ENCODE peak calls at places on chromosomes 5 and 9, in seven cellular contexts. V is ACHN; G is HTR-8/SVneo; K is activated effector memory CD4-positive, alpha-beta T cell treated with Interleukin-2 at 50 U/mL for 16 hours; Z is T1000; C is activated T-cell treated with anti-CD3 and anti-CD28 coated beads, Interleukin-2, amount 50 U/mL, for 72 hours; O is RWPE1. Q is an unnamed sample.

GRCh38 chr5:159463590-159464321 is 133.5 kb upstream of the IL12B start:
- DNase-seq in V (peak), G (peak), K (no peak), Z (no peak), C (no peak), O (peak), Q (peak)

GRCh38 chr9:83024501-83025125 is 38.3 kb downstream of the RASEF start:
- DNase-seq in V (no peak), G (no peak), K (no peak), Z (no peak), C (no peak), O (no peak), Q (no peak)

GRCh38 chr5:61277190-61277589 is 54.9 kb upstream of the ZSWIM6 start:
- DNase-seq in V (peak), G (peak), K (no peak), Z (no peak), C (no peak), O (no peak), Q (peak)

GRCh38 chr5:72166070-72166979 is 59.0 kb downstream of the MAP1B start:
- DNase-seq in V (no peak), G (no peak), K (no peak), Z (peak), C (no peak), O (peak), Q (peak)

GRCh38 chr5:152547202-152547601 is 142.1 kb upstream of the NMUR2 start:
- DNase-seq in V (no peak), G (no peak), K (no peak), Z (no peak), C (no peak), O (no peak), Q (no peak)

GRCh38 chr9:18668944-18669343 is 195.0 kb downstream of the ADAMTSL1 start:
- DNase-seq in V (no peak), G (no peak), K (no peak), Z (no peak), C (no peak), O (no peak), Q (peak)

GRCh38 chr5:72478276-72478675 is 28.9 kb downstream of the ZNF366 start:
- DNase-seq in V (no peak), G (no peak), K (no peak), Z (no peak), C (no peak), O (no peak), Q (no peak)

GRCh38 chr9:124206391-124206790 is 51.4 kb upstream of the NEK6 start:
- DNase-seq in V (no peak), G (no peak), K (no peak), Z (no peak), C (no peak), O (no peak), Q (no peak)

GRCh38 chr5:55345327-55345726 is 37.5 kb downstream of the MTREX start:
- DNase-seq in V (peak), G (no peak), K (no peak), Z (no peak), C (no peak), O (no peak), Q (no peak)

GRCh38 chr9:87725900-87726709 is at the start of gene CTSL:
- DNase-seq in V (peak), G (peak), K (peak), Z (peak), C (peak), O (peak), Q (peak)

GRCh38 chr5:148875205-148875875 is 48.9 kb downstream of the ADRB2 start:
- DNase-seq in V (no peak), G (no peak), K (no peak), Z (no peak), C (no peak), O (no peak), Q (no peak)

GRCh38 chr5:89728750-89729149 is 680.8 kb downstream of the CETN3 start:
- DNase-seq in V (no peak), G (no peak), K (no peak), Z (no peak), C (no peak), O (no peak), Q (peak)

GRCh38 chr5:56669534-56670483 is 145.5 kb upstream of the MAP3K1 start:
- DNase-seq in V (no peak), G (no peak), K (peak), Z (no peak), C (peak), O (no peak), Q (peak)

GRCh38 chr5:54820346-54820745 is 165.0 kb downstream of the ESM1 start:
- DNase-seq in V (no peak), G (no peak), K (no peak), Z (no peak), C (no peak), O (no peak), Q (peak)

GRCh38 chr5:76735762-76736545 is 20.0 kb downstream of the F2R start:
- DNase-seq in V (no peak), G (no peak), K (no peak), Z (no peak), C (no peak), O (no peak), Q (no peak)

GRCh38 chr9:16515879-16516289 is 354.6 kb downstream of the BNC2 start:
- DNase-seq in V (no peak), G (no peak), K (no peak), Z (no peak), C (no peak), O (no peak), Q (peak)

GRCh38 chr5:139565411-139566305 is 4.5 kb downstream of the UBE2D2 start:
- DNase-seq in V (no peak), G (no peak), K (peak), Z (no peak), C (peak), O (no peak), Q (peak)

GRCh38 chr5:164600166-164600715 is 1094.8 kb downstream of the MAT2B start:
- DNase-seq in V (no peak), G (peak), K (no peak), Z (peak), C (no peak), O (peak), Q (peak)

GRCh38 chr5:39775458-39776365 is 350.9 kb upstream of the DAB2 start:
- DNase-seq in V (peak), G (peak), K (no peak), Z (peak), C (no peak), O (peak), Q (peak)

GRCh38 chr5:91207248-91207647 is 175.9 kb downstream of the ARRDC3 start:
- DNase-seq in V (no peak), G (no peak), K (no peak), Z (no peak), C (no peak), O (no peak), Q (no peak)

GRCh38 chr5:61232490-61232889 is 70.2 kb upstream of the SMIM15 start:
- DNase-seq in V (no peak), G (no peak), K (no peak), Z (no peak), C (no peak), O (no peak), Q (peak)

GRCh38 chr9:87605676-87606075 is 108.0 kb downstream of the DAPK1 start:
- DNase-seq in V (no peak), G (no peak), K (no peak), Z (no peak), C (no peak), O (no peak), Q (no peak)

GRCh38 chr5:36214434-36214833 is 27.3 kb downstream of the NADK2 start:
- DNase-seq in V (no peak), G (no peak), K (no peak), Z (no peak), C (no peak), O (no peak), Q (no peak)

GRCh38 chr9:131395027-131395744 is 1.3 kb downstream of the PRRC2B start:
- DNase-seq in V (peak), G (no peak), K (peak), Z (no peak), C (peak), O (peak), Q (no peak)

GRCh38 chr5:116553366-116553765 is 21.3 kb downstream of the SEMA6A start:
- DNase-seq in V (no peak), G (no peak), K (no peak), Z (no peak), C (no peak), O (no peak), Q (no peak)

GRCh38 chr5:172983542-172984243 is at the start of gene ATP6V0E1:
- DNase-seq in V (peak), G (peak), K (peak), Z (peak), C (peak), O (peak), Q (peak)

GRCh38 chr9:69412741-69413150 is 87.7 kb downstream of the ENTREP1 start:
- DNase-seq in V (peak), G (peak), K (no peak), Z (no peak), C (peak), O (peak), Q (peak)

GRCh38 chr5:15993334-15993733 is 186.3 kb downstream of the MARCHF11 start:
- DNase-seq in V (peak), G (no peak), K (no peak), Z (no peak), C (no peak), O (peak), Q (peak)

GRCh38 chr5:6190838-6191237 is 187.5 kb downstream of the MED10 start:
- DNase-seq in V (no peak), G (no peak), K (no peak), Z (no peak), C (no peak), O (no peak), Q (no peak)

GRCh38 chr9:120942186-120943001 is 15.8 kb upstream of the TRAF1 start:
- DNase-seq in V (no peak), G (no peak), K (no peak), Z (no peak), C (no peak), O (no peak), Q (peak)

GRCh38 chr9:4617752-4618151 is 44.3 kb upstream of the PLPP6 start:
- DNase-seq in V (no peak), G (no peak), K (no peak), Z (no peak), C (no peak), O (no peak), Q (no peak)

GRCh38 chr9:77417570-77417969 is 230.6 kb downstream of the GNA14 start:
- DNase-seq in V (no peak), G (no peak), K (no peak), Z (no peak), C (no peak), O (peak), Q (peak)

GRCh38 chr5:177389368-177390169 is 5.3 kb downstream of the SLC34A1 start:
- DNase-seq in V (peak), G (peak), K (peak), Z (peak), C (peak), O (peak), Q (peak)

GRCh38 chr5:97297063-97297715 is 114.1 kb upstream of the RIOK2 start:
- DNase-seq in V (peak), G (peak), K (no peak), Z (no peak), C (peak), O (peak), Q (peak)

GRCh38 chr9:91060520-91061343 is 259.1 kb downstream of the SYK start:
- DNase-seq in V (peak), G (peak), K (no peak), Z (peak), C (no peak), O (peak), Q (peak)

GRCh38 chr5:167987490-167988270 is 303.8 kb upstream of the WWC1 start:
- DNase-seq in V (no peak), G (no peak), K (no peak), Z (no peak), C (no peak), O (no peak), Q (no peak)

GRCh38 chr5:177113566-177114424 is 19.8 kb upstream of the NSD1 start:
- DNase-seq in V (peak), G (peak), K (peak), Z (peak), C (peak), O (peak), Q (peak)

GRCh38 chr5:124511791-124512190 is 234.6 kb downstream of the ZNF608 start:
- DNase-seq in V (no peak), G (no peak), K (no peak), Z (no peak), C (no peak), O (no peak), Q (no peak)

GRCh38 chr9:4857163-4857562 is 64.4 kb downstream of the RCL1 start:
- DNase-seq in V (no peak), G (no peak), K (no peak), Z (no peak), C (no peak), O (no peak), Q (no peak)

GRCh38 chr5:41418220-41419031 is 92.0 kb downstream of the PLCXD3 start:
- DNase-seq in V (no peak), G (peak), K (no peak), Z (no peak), C (no peak), O (peak), Q (peak)